ENCODE peak calls at places on chromosomes 1 and 21, in ten cellular contexts. M is IMR-90, V is lower leg skin, D is HCT116, P is heart left ventricle, B is transverse colon, W is GM12878, F is stomach, Q is adrenal gland, U is A549. Y is an unnamed sample.

GRCh38 chr1:115469703-115470476 is 131.8 kb upstream of the NGF start:
- DNase-seq in M (peak; percentile 55), V (peak; percentile 72), D (peak; percentile 31), P (no peak), B (peak; percentile 43), W (no peak), F (peak; percentile 53), Q (peak; percentile 23), U (peak; percentile 43), Y (peak; percentile 83)

GRCh38 chr1:22142315-22143064 is 407 bp downstream of the WNT4 start:
- DNase-seq in M (no peak), V (no peak), D (no peak), P (no peak), B (peak; percentile 28), W (no peak), F (peak; percentile 48), Q (no peak), U (no peak), Y (peak; percentile 42)

GRCh38 chr21:43727571-43728466 is 8.9 kb downstream of the PDXK start:
- DNase-seq in M (peak; percentile 22), V (no peak), D (no peak), P (no peak), B (no peak), W (no peak), F (peak; percentile 70), Q (peak; percentile 86), U (peak; percentile 65), Y (peak; percentile 77)

GRCh38 chr21:33290441-33290840 is 24.3 kb downstream of the IL10RB start:
- DNase-seq in M (no peak), V (peak; percentile 82), D (no peak), P (no peak), B (peak; percentile 51), W (no peak), F (peak; percentile 36), Q (no peak), U (no peak), Y (peak; percentile 37)

GRCh38 chr1:154404511-154404931 is 622 bp upstream of the IL6R start:
- DNase-seq in M (no peak), V (peak; percentile 84), D (no peak), P (no peak), B (no peak), W (no peak), F (no peak), Q (no peak), U (no peak), Y (no peak)

GRCh38 chr1:151547119-151547899 is 7.2 kb downstream of the TUFT1 start:
- DNase-seq in M (peak; percentile 93), V (peak; percentile 91), D (peak; percentile 35), P (peak; percentile 29), B (peak; percentile 81), W (no peak), F (peak; percentile 65), Q (peak; percentile 89), U (peak; percentile 95), Y (peak; percentile 91)

GRCh38 chr1:65395887-65396612 is 24.4 kb upstream of the LEPR start:
- DNase-seq in M (peak; percentile 59), V (no peak), D (no peak), P (no peak), B (no peak), W (no peak), F (no peak), Q (no peak), U (no peak), Y (no peak)

GRCh38 chr1:18951416-18951815 is 5.1 kb downstream of the IFFO2 start:
- DNase-seq in M (no peak), V (no peak), D (no peak), P (no peak), B (no peak), W (no peak), F (no peak), Q (no peak), U (no peak), Y (no peak)

GRCh38 chr1:16420719-16421118 is 16.5 kb downstream of the SPATA21 start:
- DNase-seq in M (no peak), V (no peak), D (no peak), P (no peak), B (peak; percentile 8), W (peak; percentile 84), F (no peak), Q (no peak), U (no peak), Y (no peak)

GRCh38 chr1:48093147-48093546 is 96.0 kb upstream of the TRABD2B start:
- DNase-seq in M (no peak), V (no peak), D (no peak), P (no peak), B (peak; percentile 32), W (no peak), F (no peak), Q (no peak), U (no peak), Y (no peak)

GRCh38 chr1:89682630-89683029 is 49.7 kb downstream of the LRRC8C start:
- DNase-seq in M (no peak), V (no peak), D (no peak), P (no peak), B (no peak), W (no peak), F (no peak), Q (no peak), U (no peak), Y (no peak)

GRCh38 chr1:26148887-26149286 is 10.0 kb upstream of the FAM110D start:
- DNase-seq in M (no peak), V (peak; percentile 23), D (no peak), P (no peak), B (no peak), W (no peak), F (no peak), Q (no peak), U (no peak), Y (no peak)

GRCh38 chr1:39168301-39169080 is 36.0 kb upstream of the MACF1 start:
- DNase-seq in M (no peak), V (no peak), D (no peak), P (no peak), B (no peak), W (no peak), F (no peak), Q (no peak), U (no peak), Y (no peak)

GRCh38 chr21:18153063-18153462 is 91.6 kb upstream of the CHODL start:
- DNase-seq in M (no peak), V (no peak), D (no peak), P (peak; percentile 10), B (no peak), W (no peak), F (no peak), Q (no peak), U (no peak), Y (no peak)

GRCh38 chr1:169163059-169163458 is 56.6 kb downstream of the ATP1B1 start:
- DNase-seq in M (peak; percentile 30), V (no peak), D (peak; percentile 77), P (no peak), B (no peak), W (no peak), F (no peak), Q (no peak), U (peak; percentile 47), Y (no peak)

DNA sequence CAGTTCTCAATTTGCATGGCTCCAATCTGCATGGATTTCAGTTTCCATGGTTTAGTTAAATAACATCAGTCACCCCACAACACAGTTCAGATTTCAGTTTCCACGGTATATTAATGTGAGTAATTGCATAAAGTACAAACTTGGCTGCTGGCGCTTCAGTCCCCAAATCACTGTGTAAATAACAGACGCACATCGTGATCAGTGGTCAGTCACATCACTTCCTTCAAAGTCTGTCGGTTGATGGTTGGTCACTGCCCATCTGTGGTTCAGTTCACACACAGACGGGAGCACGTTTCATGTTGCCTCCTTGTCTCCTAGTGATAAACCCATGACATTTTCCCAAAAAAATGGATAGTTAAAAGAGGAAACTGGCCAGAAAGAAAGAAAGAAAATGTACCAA is 66.4 kb upstream of the LPGAT1 start:
- DNase-seq in M (peak; percentile 7), V (no peak), D (no peak), P (no peak), B (no peak), W (no peak), F (no peak), Q (no peak), U (peak; percentile 71), Y (no peak)
- H3K4me3 ChIP-seq in M (no peak overlapping the region), V (no peak overlapping the region), D (no peak overlapping the region), P (no peak overlapping the region), B (no peak overlapping the region), W (no peak overlapping the region), F (no peak overlapping the region), Q (no peak overlapping the region), U (no peak overlapping the region), Y (no peak overlapping the region)

DNA sequence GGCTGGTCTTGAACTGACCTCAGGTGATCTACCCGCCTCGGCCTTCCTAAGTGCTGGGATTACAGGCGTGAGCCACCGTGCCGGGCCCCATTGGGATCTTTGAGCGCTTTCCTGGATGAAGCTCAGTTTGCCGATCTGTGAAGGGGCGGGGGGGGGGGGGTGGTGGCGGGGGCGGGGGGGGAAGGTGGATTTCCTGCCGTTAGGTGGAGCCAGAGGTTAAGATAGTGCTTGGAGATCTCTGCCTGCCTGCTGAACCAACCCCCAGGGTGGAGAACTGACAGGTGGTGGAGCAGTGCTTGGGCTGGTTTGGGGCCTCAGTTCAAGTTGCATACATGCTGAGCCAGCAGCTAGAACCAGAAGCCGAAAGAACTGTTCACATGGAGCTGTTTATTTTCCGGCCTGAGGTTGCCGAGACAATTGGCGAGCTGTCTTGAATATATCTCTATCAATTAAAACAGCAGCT is 1.7 kb downstream of the TMCC2 start:
- DNase-seq in M (peak; percentile 57), V (peak; percentile 88), D (peak; percentile 48), P (peak; percentile 46), B (peak; percentile 66), W (no peak), F (peak; percentile 57), Q (peak; percentile 68), U (peak; percentile 76), Y (peak; percentile 67)
- TF ChIP-seq CTCF in M (peak; percentile 27), V (no peak), D (peak; percentile 26), P (peak; percentile 39), B (peak; percentile 24), W (peak; percentile 51), F (peak; percentile 36), Q (no peak), U (peak; percentile 32), Y (no peak)

DNA sequence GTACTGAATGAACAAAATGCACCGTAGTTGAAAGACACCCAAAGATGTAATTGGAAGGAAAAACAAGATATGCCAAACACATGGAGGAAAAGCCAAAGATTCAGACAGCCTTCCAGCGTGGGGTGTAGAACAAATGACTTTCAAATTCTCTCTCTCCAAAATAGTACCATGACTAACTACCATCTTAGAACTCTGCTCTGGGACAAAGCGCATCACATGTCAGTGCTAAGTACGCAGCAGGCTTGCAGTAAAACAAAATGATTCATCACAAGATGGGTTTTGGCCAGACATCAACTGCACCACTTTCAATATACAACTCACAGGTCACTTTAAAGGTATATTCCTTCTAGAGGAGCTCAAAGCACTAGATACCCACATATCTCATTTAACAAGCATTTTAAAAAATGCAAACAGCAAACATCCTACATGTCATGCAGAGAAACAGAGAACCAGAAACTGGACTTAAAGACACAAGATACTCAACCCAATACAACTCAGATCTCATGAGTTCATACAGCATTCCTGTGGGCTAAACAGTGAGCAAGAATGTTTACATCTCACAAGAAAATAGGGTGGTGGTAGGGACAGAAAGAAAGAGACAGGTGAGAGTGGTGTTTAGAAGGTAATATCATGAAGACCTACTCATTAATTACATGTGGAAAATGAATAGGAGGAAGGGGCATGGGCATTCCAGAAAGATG is 75.7 kb downstream of the BCAR3 start:
- DNase-seq in M (peak; percentile 97), V (peak; percentile 26), D (no peak), P (no peak), B (no peak), W (no peak), F (no peak), Q (peak; percentile 65), U (peak; percentile 67), Y (no peak)
- TF ChIP-seq POLR2A in M (no peak), V (no peak), D (no peak), P (no peak), B (no peak), W (no peak), F (no peak), Q (peak; percentile 49), U (no peak), Y (no peak)

GRCh38 chr1:109080441-109081082 is 4.8 kb upstream of the TAF13 start:
- DNase-seq in M (no peak), V (no peak), D (no peak), P (no peak), B (no peak), W (no peak), F (no peak), Q (no peak), U (no peak), Y (no peak)
- H3K4me3 ChIP-seq in M (no peak overlapping the region), V (no peak overlapping the region), D (no peak overlapping the region), P (peak overlapping the region; percentile 0), B (no peak overlapping the region), W (no peak overlapping the region), F (no peak overlapping the region), Q (no peak overlapping the region), U (no peak overlapping the region), Y (no peak overlapping the region)